ENCODE peak calls at places on chromosomes 2 and 18, in seven cellular contexts. D, N, V, L, B, Q and G are unnamed samples.

GRCh38 chr18:23220355-23220754 is 85.1 kb downstream of the CABLES1 start:
- DNase-seq in D (no peak), Q (no peak), L (no peak), V (no peak), B (no peak), N (no peak), G (no peak)

GRCh38 chr2:240326886-240327285 is 108.6 kb upstream of the GPC1 start:
- DNase-seq in V (no peak), Q (no peak), D (no peak), B (no peak), N (no peak), L (no peak), G (no peak)

GRCh38 chr2:110883401-110883800 is 151.0 kb downstream of the ACOXL start:
- DNase-seq in N (no peak), B (no peak), V (no peak), L (no peak), D (no peak), Q (peak), G (no peak)

GRCh38 chr2:57296795-57297517 is 749.6 kb upstream of the VRK2 start:
- DNase-seq in L (no peak), Q (no peak), D (no peak), B (no peak), V (no peak), N (no peak), G (no peak)

GRCh38 chr2:26605969-26606846 is 35.0 kb downstream of the CIB4 start:
- DNase-seq in N (no peak), D (no peak), B (no peak), L (no peak), Q (no peak), V (no peak), G (no peak)

GRCh38 chr2:29834624-29835023 is 86.8 kb downstream of the ALK start:
- DNase-seq in L (no peak), N (no peak), Q (peak), V (no peak), D (no peak), B (no peak), G (no peak)

GRCh38 chr2:11761259-11761658 is 14.8 kb downstream of the LPIN1 start:
- DNase-seq in B (no peak), V (no peak), D (no peak), Q (no peak), L (no peak), N (no peak), G (no peak)

GRCh38 chr2:31401580-31401979 is 13.0 kb downstream of the XDH start:
- DNase-seq in B (no peak), V (no peak), Q (peak), D (no peak), N (no peak), L (peak), G (peak)

GRCh38 chr18:6752200-6752873 is 22.8 kb downstream of the ARHGAP28 start:
- DNase-seq in B (no peak), Q (peak), L (peak), D (no peak), V (no peak), N (no peak), G (peak)

GRCh38 chr2:203636896-203637818 is 69.3 kb upstream of the CD28 start:
- DNase-seq in V (no peak), N (peak), B (no peak), L (no peak), Q (peak), D (no peak), G (peak)

GRCh38 chr18:24127735-24128134 is 11.1 kb upstream of the CABYR start:
- DNase-seq in D (no peak), V (no peak), L (no peak), N (no peak), Q (no peak), B (no peak), G (no peak)

GRCh38 chr18:73316513-73316912 is 448.7 kb upstream of the NETO1 start:
- DNase-seq in Q (no peak), B (no peak), N (no peak), L (no peak), D (no peak), V (no peak), G (no peak)

GRCh38 chr18:44731866-44732555 is 51.3 kb downstream of the SETBP1 start:
- DNase-seq in D (peak), B (no peak), V (no peak), L (no peak), Q (no peak), N (no peak), G (no peak)